ENCODE peak calls at places on chromosomes 2 and 18, in seven cellular contexts. One of them, this sample, is unnamed.

GRCh38 chr2:46499392-46499785 is 20.0 kb downstream of the TMEM247 start:
- DNase-seq in heart right ventricle: no peak
- DNase-seq in CD4-positive, CD25-positive, alpha-beta regulatory T cell: no peak
- DNase-seq in CD8-positive, alpha-beta memory T cell: no peak
- DNase-seq in adrenal gland: no peak
- DNase-seq in pancreas: no peak
- DNase-seq in Panc1: no peak
- DNase-seq in this sample: no peak

GRCh38 chr2:218804817-218805216 is 22.9 kb downstream of the CYP27A1 start:
- DNase-seq in heart right ventricle: no peak
- DNase-seq in CD4-positive, CD25-positive, alpha-beta regulatory T cell: no peak
- DNase-seq in CD8-positive, alpha-beta memory T cell: no peak
- DNase-seq in adrenal gland: no peak
- DNase-seq in pancreas: no peak
- DNase-seq in Panc1: no peak
- DNase-seq in this sample: peak; percentile 21

GRCh38 chr18:21949326-21950015 is 208.9 kb downstream of the MIB1 start:
- DNase-seq in heart right ventricle: no peak
- DNase-seq in CD4-positive, CD25-positive, alpha-beta regulatory T cell: no peak
- DNase-seq in CD8-positive, alpha-beta memory T cell: no peak
- DNase-seq in adrenal gland: no peak
- DNase-seq in pancreas: no peak
- DNase-seq in Panc1: no peak
- DNase-seq in this sample: no peak

GRCh38 chr2:224220581-224221255 is 181.2 kb downstream of the FAM124B start:
- DNase-seq in heart right ventricle: no peak
- DNase-seq in CD4-positive, CD25-positive, alpha-beta regulatory T cell: no peak
- DNase-seq in CD8-positive, alpha-beta memory T cell: no peak
- DNase-seq in adrenal gland: no peak
- DNase-seq in pancreas: no peak
- DNase-seq in Panc1: no peak
- DNase-seq in this sample: no peak

GRCh38 chr18:36711813-36712444 is 116.9 kb downstream of the TPGS2 start:
- DNase-seq in heart right ventricle: peak; percentile 19
- DNase-seq in CD4-positive, CD25-positive, alpha-beta regulatory T cell: no peak
- DNase-seq in CD8-positive, alpha-beta memory T cell: no peak
- DNase-seq in adrenal gland: peak; percentile 91
- DNase-seq in pancreas: no peak
- DNase-seq in Panc1: peak; percentile 2
- DNase-seq in this sample: peak; percentile 76

GRCh38 chr2:172249336-172249735 is 146.6 kb upstream of the DLX2 start:
- DNase-seq in heart right ventricle: no peak
- DNase-seq in CD4-positive, CD25-positive, alpha-beta regulatory T cell: no peak
- DNase-seq in CD8-positive, alpha-beta memory T cell: no peak
- DNase-seq in adrenal gland: no peak
- DNase-seq in pancreas: no peak
- DNase-seq in Panc1: no peak
- DNase-seq in this sample: no peak

GRCh38 chr2:231452799-231453508 is 11.3 kb downstream of the NCL start:
- DNase-seq in heart right ventricle: no peak
- DNase-seq in CD4-positive, CD25-positive, alpha-beta regulatory T cell: no peak
- DNase-seq in CD8-positive, alpha-beta memory T cell: peak; percentile 14
- DNase-seq in adrenal gland: no peak
- DNase-seq in pancreas: no peak
- DNase-seq in Panc1: no peak
- DNase-seq in this sample: peak; percentile 52

GRCh38 chr2:233300401-233300800 is 7.2 kb upstream of the SAG start:
- DNase-seq in heart right ventricle: no peak
- DNase-seq in CD4-positive, CD25-positive, alpha-beta regulatory T cell: no peak
- DNase-seq in CD8-positive, alpha-beta memory T cell: no peak
- DNase-seq in adrenal gland: no peak
- DNase-seq in pancreas: no peak
- DNase-seq in Panc1: no peak
- DNase-seq in this sample: no peak

GRCh38 chr2:233711312-233712008 is 1.2 kb upstream of the UGT1A5 start:
- DNase-seq in heart right ventricle: peak; percentile 72
- DNase-seq in CD4-positive, CD25-positive, alpha-beta regulatory T cell: peak; percentile 29
- DNase-seq in CD8-positive, alpha-beta memory T cell: peak; percentile 13
- DNase-seq in adrenal gland: peak; percentile 83
- DNase-seq in pancreas: peak; percentile 84
- DNase-seq in Panc1: peak; percentile 20
- DNase-seq in this sample: peak; percentile 61

GRCh38 chr2:96150791-96151594 is 5.8 kb upstream of the DUSP2 start:
- DNase-seq in heart right ventricle: no peak
- DNase-seq in CD4-positive, CD25-positive, alpha-beta regulatory T cell: no peak
- DNase-seq in CD8-positive, alpha-beta memory T cell: no peak
- DNase-seq in adrenal gland: no peak
- DNase-seq in pancreas: no peak
- DNase-seq in Panc1: no peak
- DNase-seq in this sample: no peak

GRCh38 chr2:20012282-20013060 is at the start of gene MATN3:
- DNase-seq in heart right ventricle: peak; percentile 49
- DNase-seq in CD4-positive, CD25-positive, alpha-beta regulatory T cell: peak; percentile 2
- DNase-seq in CD8-positive, alpha-beta memory T cell: no peak
- DNase-seq in adrenal gland: peak; percentile 31
- DNase-seq in pancreas: peak; percentile 53
- DNase-seq in Panc1: no peak
- DNase-seq in this sample: no peak

GRCh38 chr2:181738074-181738473 is 57.8 kb upstream of the NEUROD1 start:
- DNase-seq in heart right ventricle: no peak
- DNase-seq in CD4-positive, CD25-positive, alpha-beta regulatory T cell: no peak
- DNase-seq in CD8-positive, alpha-beta memory T cell: no peak
- DNase-seq in adrenal gland: no peak
- DNase-seq in pancreas: no peak
- DNase-seq in Panc1: no peak
- DNase-seq in this sample: no peak

GRCh38 chr18:11387880-11388279 is 221.5 kb upstream of the SLC35G4 start:
- DNase-seq in heart right ventricle: peak; percentile 57
- DNase-seq in CD4-positive, CD25-positive, alpha-beta regulatory T cell: no peak
- DNase-seq in CD8-positive, alpha-beta memory T cell: no peak
- DNase-seq in adrenal gland: peak; percentile 82
- DNase-seq in pancreas: peak; percentile 77
- DNase-seq in Panc1: peak; percentile 2
- DNase-seq in this sample: no peak

GRCh38 chr2:102540882-102541281 is 67.9 kb downstream of the SLC9A4 start:
- DNase-seq in heart right ventricle: no peak
- DNase-seq in CD4-positive, CD25-positive, alpha-beta regulatory T cell: no peak
- DNase-seq in CD8-positive, alpha-beta memory T cell: no peak
- DNase-seq in adrenal gland: no peak
- DNase-seq in pancreas: no peak
- DNase-seq in Panc1: no peak
- DNase-seq in this sample: no peak

GRCh38 chr2:211216221-211216620 is 659.8 kb downstream of the CPS1 start:
- DNase-seq in heart right ventricle: no peak
- DNase-seq in CD4-positive, CD25-positive, alpha-beta regulatory T cell: no peak
- DNase-seq in CD8-positive, alpha-beta memory T cell: no peak
- DNase-seq in adrenal gland: no peak
- DNase-seq in pancreas: no peak
- DNase-seq in Panc1: no peak
- DNase-seq in this sample: no peak

GRCh38 chr2:647003-647560 is 30.1 kb downstream of the TMEM18 start:
- DNase-seq in heart right ventricle: no peak
- DNase-seq in CD4-positive, CD25-positive, alpha-beta regulatory T cell: no peak
- DNase-seq in CD8-positive, alpha-beta memory T cell: no peak
- DNase-seq in adrenal gland: no peak
- DNase-seq in pancreas: no peak
- DNase-seq in Panc1: no peak
- DNase-seq in this sample: peak; percentile 50

GRCh38 chr2:45652090-45653050 is 895 bp downstream of the PRKCE start:
- DNase-seq in heart right ventricle: peak; percentile 38
- DNase-seq in CD4-positive, CD25-positive, alpha-beta regulatory T cell: peak; percentile 6
- DNase-seq in CD8-positive, alpha-beta memory T cell: peak; percentile 13
- DNase-seq in adrenal gland: peak; percentile 38
- DNase-seq in pancreas: peak; percentile 26
- DNase-seq in Panc1: no peak
- DNase-seq in this sample: peak; percentile 67

GRCh38 chr2:112957511-112957910 is 20.3 kb upstream of the IL36G start:
- DNase-seq in heart right ventricle: no peak
- DNase-seq in CD4-positive, CD25-positive, alpha-beta regulatory T cell: no peak
- DNase-seq in CD8-positive, alpha-beta memory T cell: no peak
- DNase-seq in adrenal gland: no peak
- DNase-seq in pancreas: no peak
- DNase-seq in Panc1: no peak
- DNase-seq in this sample: no peak

GRCh38 chr2:238083919-238084318 is 16.2 kb upstream of the ESPNL start:
- DNase-seq in heart right ventricle: no peak
- DNase-seq in CD4-positive, CD25-positive, alpha-beta regulatory T cell: no peak
- DNase-seq in CD8-positive, alpha-beta memory T cell: no peak
- DNase-seq in adrenal gland: no peak
- DNase-seq in pancreas: no peak
- DNase-seq in Panc1: no peak
- DNase-seq in this sample: peak; percentile 4

GRCh38 chr2:9675369-9676351 is 44.9 kb upstream of the YWHAQ start:
- DNase-seq in heart right ventricle: no peak
- DNase-seq in CD4-positive, CD25-positive, alpha-beta regulatory T cell: no peak
- DNase-seq in CD8-positive, alpha-beta memory T cell: no peak
- DNase-seq in adrenal gland: no peak
- DNase-seq in pancreas: no peak
- DNase-seq in Panc1: no peak
- DNase-seq in this sample: no peak

GRCh38 chr2:209472871-209473270 is 49.0 kb downstream of the MAP2 start:
- DNase-seq in heart right ventricle: no peak
- DNase-seq in CD4-positive, CD25-positive, alpha-beta regulatory T cell: no peak
- DNase-seq in CD8-positive, alpha-beta memory T cell: no peak
- DNase-seq in adrenal gland: no peak
- DNase-seq in pancreas: no peak
- DNase-seq in Panc1: no peak
- DNase-seq in this sample: no peak

DNA sequence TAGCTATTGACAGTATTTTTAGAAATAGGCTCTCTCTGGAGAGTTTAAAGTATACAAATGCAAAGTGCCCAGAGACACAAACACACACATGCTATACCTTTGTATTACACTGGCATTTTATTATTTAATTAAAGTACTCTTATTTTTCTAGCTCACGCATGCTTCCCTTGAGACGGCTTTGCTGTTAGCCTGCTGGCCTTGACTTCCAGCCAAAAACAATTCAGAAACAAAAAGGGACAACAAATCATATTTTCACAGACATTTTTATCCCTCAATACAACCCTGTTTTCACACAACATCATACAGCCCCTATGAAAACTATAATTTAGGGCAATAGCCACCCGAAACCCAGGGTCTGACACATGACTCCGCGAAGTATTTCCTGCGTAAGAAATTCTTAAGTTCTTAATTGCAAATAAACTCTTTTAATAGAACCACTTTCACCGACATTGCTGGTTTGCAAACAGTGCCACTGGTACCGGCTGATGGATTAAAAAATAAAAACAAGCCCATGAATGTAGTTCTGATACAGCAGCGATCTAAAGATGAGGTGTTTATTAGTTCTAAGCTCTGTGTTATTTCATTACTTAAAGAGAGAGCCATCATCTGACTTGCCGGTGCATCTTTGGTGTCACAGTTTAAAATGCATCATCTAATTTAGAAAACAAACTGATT is 185.1 kb downstream of the TCF4 start:
- DNase-seq in heart right ventricle: no peak
- DNase-seq in CD4-positive, CD25-positive, alpha-beta regulatory T cell: no peak
- DNase-seq in CD8-positive, alpha-beta memory T cell: no peak
- DNase-seq in adrenal gland: no peak
- DNase-seq in pancreas: no peak
- DNase-seq in Panc1: no peak
- DNase-seq in this sample: no peak
- H3K27ac ChIP-seq in heart right ventricle: peak overlapping the region; percentile 81
- H3K27ac ChIP-seq in CD4-positive, CD25-positive, alpha-beta regulatory T cell: no peak overlapping the region
- H3K27ac ChIP-seq in CD8-positive, alpha-beta memory T cell: no peak overlapping the region
- H3K27ac ChIP-seq in adrenal gland: peak overlapping the region; percentile 54
- H3K27ac ChIP-seq in pancreas: no peak overlapping the region
- H3K27ac ChIP-seq in Panc1: peak overlapping the region; percentile 90
- H3K27ac ChIP-seq in this sample: peak overlapping the region; percentile 84

DNA sequence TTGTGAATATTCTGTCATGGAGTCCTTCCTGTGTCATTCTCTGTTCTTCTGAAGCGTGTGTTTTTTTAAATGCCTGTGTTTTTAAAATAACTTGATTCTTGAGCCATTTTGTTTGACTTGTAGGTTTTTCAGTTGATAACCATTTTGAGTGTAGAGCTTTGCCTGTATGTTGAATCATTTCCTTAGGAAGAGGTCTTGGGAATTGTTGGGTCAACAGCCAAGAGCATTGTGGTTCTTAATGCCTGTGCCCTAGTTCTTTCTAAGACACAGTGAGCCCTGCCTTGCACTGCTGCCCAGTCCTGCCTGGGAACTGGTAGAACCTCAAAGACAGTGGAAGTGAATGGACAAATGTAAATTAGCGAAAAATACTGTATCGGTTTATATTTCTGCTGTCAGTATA is 25.9 kb downstream of the RAB12 start:
- DNase-seq in heart right ventricle: no peak
- DNase-seq in CD4-positive, CD25-positive, alpha-beta regulatory T cell: no peak
- DNase-seq in CD8-positive, alpha-beta memory T cell: no peak
- DNase-seq in adrenal gland: no peak
- DNase-seq in pancreas: no peak
- DNase-seq in Panc1: no peak
- DNase-seq in this sample: no peak
- H3K36me3 ChIP-seq in heart right ventricle: peaks cover 100% of the 10 kb centered on the region
- H3K36me3 ChIP-seq in CD4-positive, CD25-positive, alpha-beta regulatory T cell: peaks cover 75% of the 10 kb centered on the region
- H3K36me3 ChIP-seq in CD8-positive, alpha-beta memory T cell: peaks cover 23% of the 10 kb centered on the region
- H3K36me3 ChIP-seq in adrenal gland: peaks cover 52% of the 10 kb centered on the region
- H3K36me3 ChIP-seq in pancreas: peaks cover 5% of the 10 kb centered on the region
- H3K36me3 ChIP-seq in Panc1: peaks cover 9% of the 10 kb centered on the region
- H3K36me3 ChIP-seq in this sample: peaks cover 67% of the 10 kb centered on the region

GRCh38 chr18:77250926-77251729 is 1.5 kb downstream of the GALR1 start:
- DNase-seq in heart right ventricle: no peak
- DNase-seq in CD4-positive, CD25-positive, alpha-beta regulatory T cell: no peak
- DNase-seq in CD8-positive, alpha-beta memory T cell: no peak
- DNase-seq in adrenal gland: no peak
- DNase-seq in pancreas: no peak
- DNase-seq in Panc1: no peak
- DNase-seq in this sample: no peak
- H3K9me3 ChIP-seq in heart right ventricle: peaks cover 14% of the 10 kb centered on the region
- H3K9me3 ChIP-seq in CD4-positive, CD25-positive, alpha-beta regulatory T cell: peaks cover 6% of the 10 kb centered on the region
- H3K9me3 ChIP-seq in CD8-positive, alpha-beta memory T cell: no peaks in the 10 kb centered on the region
- H3K9me3 ChIP-seq in adrenal gland: no peaks in the 10 kb centered on the region
- H3K9me3 ChIP-seq in pancreas: no peaks in the 10 kb centered on the region
- H3K9me3 ChIP-seq in Panc1: peaks cover 3% of the 10 kb centered on the region
- H3K9me3 ChIP-seq in this sample: no peaks in the 10 kb centered on the region

DNA sequence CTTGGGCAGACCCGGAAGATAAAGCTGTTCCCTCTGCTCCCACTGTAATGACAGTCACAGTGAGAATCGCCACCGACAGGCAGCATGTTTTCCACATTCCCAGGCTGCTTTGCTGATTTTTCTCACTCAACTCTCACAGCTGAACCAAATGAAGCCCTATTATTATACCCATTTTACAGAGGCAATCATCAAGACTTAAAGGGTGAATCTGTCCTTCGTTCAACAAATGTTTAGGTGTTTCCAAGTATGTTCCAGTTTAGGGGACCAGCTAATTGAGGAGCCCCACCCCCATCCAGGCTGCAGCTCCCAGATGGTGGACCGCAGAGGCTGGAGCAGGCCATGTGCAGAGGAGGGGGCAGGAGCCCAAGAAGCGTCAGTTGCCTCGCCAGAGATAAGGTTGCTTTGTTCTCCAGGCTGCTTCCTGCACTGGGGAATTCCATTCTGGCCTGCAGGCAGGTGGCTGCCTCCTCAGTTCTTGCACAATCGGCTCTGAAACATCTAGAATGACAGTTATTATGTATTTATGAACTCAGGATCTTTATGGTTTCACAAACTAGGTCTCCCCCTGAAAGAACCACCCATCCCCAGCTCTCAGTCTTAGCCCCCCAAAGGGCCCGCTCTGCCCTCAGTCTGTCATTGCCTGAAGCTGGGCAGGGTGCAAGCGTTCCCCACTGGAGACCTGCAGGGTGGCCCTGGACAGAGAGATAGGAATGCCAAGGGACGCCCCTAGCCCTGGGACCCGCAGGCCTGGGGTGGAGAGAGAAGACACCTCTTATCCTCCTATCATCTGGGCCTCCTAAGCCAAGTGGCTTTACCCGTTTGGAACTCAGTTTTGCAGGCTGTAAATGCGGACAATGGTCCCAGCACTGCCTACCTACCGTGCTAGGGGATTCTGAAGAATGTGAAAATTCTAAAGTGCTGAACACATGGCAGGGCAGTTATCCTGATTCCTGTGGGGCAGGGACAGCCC is 49.1 kb upstream of the MYCN start:
- DNase-seq in heart right ventricle: no peak
- DNase-seq in CD4-positive, CD25-positive, alpha-beta regulatory T cell: no peak
- DNase-seq in CD8-positive, alpha-beta memory T cell: no peak
- DNase-seq in adrenal gland: no peak
- DNase-seq in pancreas: no peak
- DNase-seq in Panc1: no peak
- DNase-seq in this sample: no peak
- H3K27ac ChIP-seq in heart right ventricle: no peak overlapping the region
- H3K27ac ChIP-seq in CD4-positive, CD25-positive, alpha-beta regulatory T cell: no peak overlapping the region
- H3K27ac ChIP-seq in CD8-positive, alpha-beta memory T cell: no peak overlapping the region
- H3K27ac ChIP-seq in adrenal gland: no peak overlapping the region
- H3K27ac ChIP-seq in pancreas: no peak overlapping the region
- H3K27ac ChIP-seq in Panc1: no peak overlapping the region
- H3K27ac ChIP-seq in this sample: no peak overlapping the region

This sample was measured in right atrium auricular region.